ENCODE peak calls at places on chromosome 5, in seven cellular contexts. T is stimulated activated CD4-positive, alpha-beta T cell treated with anti-CD3 and anti-CD28 coated beads, Interleukin-15, amount 100 ng/mL, for 1 hour; F is transverse colon; K is Kasumi-1; Y is BJ; A is frontal cortex; I is ELR. J is an unnamed sample.
A peak's percentile ranks its signal among the peaks of the same experiment; 100 is the strongest.

GRCh38 chr5:149680810-149681221 is 49.3 kb upstream of the PPARGC1B start:
- DNase-seq in T (no peak), F (peak; percentile 26), K (peak; percentile 90), Y (no peak), A (no peak), I (no peak), J (no peak)

GRCh38 chr5:74648835-74649286 is 8.3 kb upstream of the ENC1 start:
- DNase-seq in T (no peak), F (no peak), K (peak; percentile 80), Y (no peak), A (peak; percentile 68), I (peak; percentile 74), J (peak; percentile 77)

GRCh38 chr5:154779105-154779504 is 23.9 kb downstream of the LARP1 start:
- DNase-seq in T (no peak), F (no peak), K (no peak), Y (peak; percentile 54), A (no peak), I (peak; percentile 93), J (no peak)

GRCh38 chr5:173557123-173557903 is 59.1 kb downstream of the BOD1 start:
- DNase-seq in T (no peak), F (no peak), K (no peak), Y (no peak), A (peak; percentile 42), I (no peak), J (peak; percentile 53)

GRCh38 chr5:172418847-172419810 is 35.2 kb downstream of the SH3PXD2B start:
- DNase-seq in T (no peak), F (no peak), K (no peak), Y (no peak), A (no peak), I (no peak), J (no peak)

GRCh38 chr5:9118852-9119251 is 427.0 kb downstream of the SEMA5A start:
- DNase-seq in T (no peak), F (no peak), K (no peak), Y (no peak), A (no peak), I (no peak), J (peak; percentile 29)

GRCh38 chr5:34459908-34460307 is 196.2 kb upstream of the RAI14 start:
- DNase-seq in T (no peak), F (no peak), K (peak; percentile 1), Y (no peak), A (no peak), I (peak; percentile 29), J (no peak)

GRCh38 chr5:103402861-103403260 is 144.3 kb downstream of the MACIR start:
- DNase-seq in T (no peak), F (no peak), K (no peak), Y (no peak), A (no peak), I (no peak), J (no peak)

GRCh38 chr5:9124071-9124470 is 421.8 kb downstream of the SEMA5A start:
- DNase-seq in T (no peak), F (no peak), K (no peak), Y (no peak), A (no peak), I (no peak), J (no peak)

GRCh38 chr5:163682226-163682625 is 176.8 kb downstream of the MAT2B start:
- DNase-seq in T (no peak), F (no peak), K (no peak), Y (no peak), A (no peak), I (no peak), J (no peak)

GRCh38 chr5:168528521-168529360 is at the start of gene FBLL1:
- DNase-seq in T (no peak), F (no peak), K (no peak), Y (no peak), A (no peak), I (peak; percentile 24), J (peak; percentile 88)

GRCh38 chr5:44099643-44100042 is 289.6 kb downstream of the FGF10 start:
- DNase-seq in T (no peak), F (no peak), K (no peak), Y (no peak), A (no peak), I (no peak), J (no peak)

GRCh38 chr5:93092349-93093105 is 488.5 kb downstream of the NR2F1-AS1 start:
- DNase-seq in T (no peak), F (no peak), K (no peak), Y (no peak), A (peak; percentile 1), I (peak; percentile 52), J (no peak)

GRCh38 chr5:123450641-123451421 is 27.6 kb upstream of the CEP120 start:
- DNase-seq in T (no peak), F (no peak), K (no peak), Y (no peak), A (no peak), I (peak; percentile 26), J (no peak)

GRCh38 chr5:132466453-132467291 is 23.9 kb downstream of the IRF1 start:
- DNase-seq in T (no peak), F (peak; percentile 74), K (peak; percentile 99), Y (no peak), A (no peak), I (peak; percentile 71), J (no peak)

GRCh38 chr5:8013951-8014844 is 145.2 kb downstream of the MTRR start:
- DNase-seq in T (no peak), F (no peak), K (no peak), Y (no peak), A (no peak), I (no peak), J (no peak)

GRCh38 chr5:142507528-142507927 is 178.4 kb downstream of the FGF1 start:
- DNase-seq in T (no peak), F (no peak), K (no peak), Y (no peak), A (no peak), I (no peak), J (no peak)

GRCh38 chr5:157215826-157216167 is 35.2 kb downstream of the ITK start:
- DNase-seq in T (no peak), F (no peak), K (no peak), Y (no peak), A (no peak), I (no peak), J (no peak)

GRCh38 chr5:79193643-79194042 is 42.3 kb upstream of the JMY start:
- DNase-seq in T (no peak), F (no peak), K (no peak), Y (no peak), A (no peak), I (peak; percentile 36), J (no peak)

GRCh38 chr5:60077292-60077691 is 183.8 kb upstream of the PDE4D start:
- DNase-seq in T (no peak), F (no peak), K (no peak), Y (no peak), A (no peak), I (no peak), J (no peak)

GRCh38 chr5:130002183-130002582 is 97.9 kb downstream of the CHSY3 start:
- DNase-seq in T (no peak), F (no peak), K (no peak), Y (no peak), A (no peak), I (no peak), J (no peak)

GRCh38 chr5:178211095-178212048 is 7.0 kb downstream of the HNRNPAB start:
- DNase-seq in T (no peak), F (no peak), K (no peak), Y (no peak), A (no peak), I (no peak), J (peak; percentile 48)

GRCh38 chr5:9851458-9851857 is 221.3 kb upstream of the TAS2R1 start:
- DNase-seq in T (no peak), F (no peak), K (no peak), Y (peak; percentile 89), A (no peak), I (peak; percentile 96), J (no peak)

GRCh38 chr5:179268399-179268952 is 76.8 kb downstream of the ADAMTS2 start:
- DNase-seq in T (no peak), F (peak; percentile 4), K (no peak), Y (no peak), A (no peak), I (no peak), J (peak; percentile 35)

GRCh38 chr5:96726802-96727201 is 64.6 kb downstream of the CAST start:
- DNase-seq in T (no peak), F (no peak), K (no peak), Y (no peak), A (no peak), I (no peak), J (no peak)

GRCh38 chr5:154284433-154284832 is 93.9 kb downstream of the GALNT10 start:
- DNase-seq in T (no peak), F (no peak), K (peak; percentile 67), Y (no peak), A (no peak), I (no peak), J (no peak)

GRCh38 chr5:96629774-96630173 is 32.4 kb upstream of the CAST start:
- DNase-seq in T (no peak), F (no peak), K (peak; percentile 21), Y (peak; percentile 58), A (no peak), I (peak; percentile 88), J (no peak)

GRCh38 chr5:40221796-40222195 is 457.9 kb upstream of the PTGER4 start:
- DNase-seq in T (no peak), F (no peak), K (no peak), Y (peak; percentile 72), A (no peak), I (peak; percentile 96), J (no peak)

GRCh38 chr5:1538276-1538675 is 14.5 kb upstream of the LPCAT1 start:
- DNase-seq in T (no peak), F (no peak), K (no peak), Y (no peak), A (no peak), I (no peak), J (no peak)